ENCODE peak calls at places on chromosomes 7 and 10, in eight cellular contexts. P is lower lobe of right lung; L is esophagus muscularis mucosa; F is left ventricle myocardium inferior; Z is effector memory CD4-positive, alpha-beta T cell; M is OCI-LY7; O is right lobe of liver; E is mesendoderm. Y is an unnamed sample.

GRCh38 chr10:6239213-6239991 is 36.7 kb downstream of the PFKFB3 start:
- DNase-seq in F (no peak), M (peak; percentile 9), O (no peak), P (no peak), Z (peak; percentile 16), E (peak; percentile 96), L (no peak), Y (no peak)

GRCh38 chr7:141700848-141701371 is 1.1 kb downstream of the DENND11 start:
- DNase-seq in M (peak; percentile 3), E (peak; percentile 63), L (no peak), O (no peak), P (no peak), Z (no peak), F (no peak), Y (no peak)

GRCh38 chr7:131074043-131074442 is 253.6 kb upstream of the MKLN1 start:
- DNase-seq in O (no peak), M (no peak), E (no peak), P (no peak), L (no peak), Z (no peak), F (no peak), Y (no peak)

GRCh38 chr10:128326251-128326650 is 200.0 kb upstream of the MKI67 start:
- DNase-seq in M (no peak), L (peak; percentile 78), P (no peak), E (no peak), O (no peak), F (no peak), Z (no peak), Y (no peak)

GRCh38 chr7:98795741-98796493 is 73.9 kb downstream of the TMEM130 start:
- DNase-seq in Z (no peak), O (no peak), P (no peak), F (no peak), L (no peak), E (no peak), M (no peak), Y (no peak)

GRCh38 chr10:14549496-14549895 is 218.8 kb upstream of the FRMD4A start:
- DNase-seq in F (no peak), Z (no peak), O (no peak), P (no peak), E (no peak), L (peak; percentile 85), M (no peak), Y (no peak)

GRCh38 chr7:93327006-93327633 is 95.0 kb downstream of the VPS50 start:
- DNase-seq in P (no peak), F (no peak), E (no peak), M (no peak), Z (no peak), L (no peak), O (no peak), Y (no peak)

GRCh38 chr10:72274730-72275350 is 1.1 kb downstream of the DDIT4 start:
- DNase-seq in F (peak; percentile 72), O (peak; percentile 81), E (peak; percentile 65), Z (peak; percentile 60), L (no peak), P (peak; percentile 83), M (peak; percentile 73), Y (peak; percentile 87)

GRCh38 chr7:1961776-1962276 is 270.9 kb downstream of the MAD1L1 start:
- DNase-seq in L (no peak), Z (no peak), F (no peak), M (no peak), E (no peak), P (no peak), O (no peak), Y (no peak)

GRCh38 chr10:118369806-118370205 is 27.7 kb upstream of the FAM204A start:
- DNase-seq in O (no peak), F (no peak), E (no peak), Z (no peak), L (no peak), P (peak; percentile 62), M (no peak), Y (peak; percentile 66)

GRCh38 chr10:56522166-56522565 is 161.1 kb upstream of the ZWINT start:
- DNase-seq in O (no peak), M (no peak), P (no peak), L (no peak), E (no peak), Z (no peak), F (no peak), Y (no peak)

GRCh38 chr7:2800923-2801682 is 43.0 kb downstream of the GNA12 start:
- DNase-seq in P (no peak), Z (no peak), E (no peak), L (no peak), M (no peak), F (peak; percentile 61), O (no peak), Y (no peak)

GRCh38 chr10:16724509-16724908 is 92.7 kb downstream of the RSU1 start:
- DNase-seq in Z (no peak), F (no peak), M (no peak), P (no peak), O (no peak), L (no peak), E (no peak), Y (no peak)

GRCh38 chr10:132257271-132257670 is 50.5 kb downstream of the STK32C start:
- DNase-seq in O (no peak), Z (no peak), E (no peak), M (no peak), P (no peak), F (no peak), L (no peak), Y (no peak)

GRCh38 chr7:10648289-10648688 is 325.4 kb upstream of the PHF14 start:
- DNase-seq in O (no peak), E (no peak), Z (no peak), M (no peak), P (no peak), F (no peak), L (no peak), Y (no peak)

GRCh38 chr10:79318369-79318768 is 28.9 kb upstream of the PPIF start:
- DNase-seq in Z (no peak), L (no peak), E (no peak), M (no peak), P (peak; percentile 32), F (no peak), O (no peak), Y (no peak)

GRCh38 chr7:102150266-102150665 is 136.4 kb upstream of the SH2B2 start:
- DNase-seq in L (no peak), F (no peak), Z (no peak), P (no peak), M (no peak), O (no peak), E (no peak), Y (no peak)

GRCh38 chr10:57692255-57692980 is 575.3 kb downstream of the IPMK start:
- DNase-seq in M (no peak), F (no peak), O (no peak), E (peak; percentile 73), Z (no peak), P (no peak), L (no peak), Y (no peak)

GRCh38 chr10:60572511-60573194 is 183.0 kb upstream of the ANK3 start:
- DNase-seq in F (peak; percentile 18), Z (no peak), O (peak; percentile 54), E (peak; percentile 90), P (no peak), L (no peak), M (no peak), Y (no peak)

GRCh38 chr10:72889391-72889831 is 4.1 kb upstream of the OIT3 start:
- DNase-seq in L (no peak), M (no peak), E (no peak), F (no peak), P (no peak), Z (no peak), O (no peak), Y (no peak)

GRCh38 chr10:17092216-17092944 is 37.2 kb downstream of the CUBN start:
- DNase-seq in Z (no peak), O (no peak), F (no peak), P (no peak), L (no peak), M (no peak), E (no peak), Y (no peak)

GRCh38 chr7:151631149-151631967 is 111.7 kb upstream of the RHEB start:
- DNase-seq in E (peak; percentile 55), M (peak; percentile 50), P (no peak), L (no peak), Z (no peak), F (no peak), O (no peak), Y (no peak)

GRCh38 chr7:114432627-114433026 is 18.0 kb downstream of the FOXP2 start:
- DNase-seq in E (no peak), M (no peak), F (no peak), P (no peak), O (no peak), Z (no peak), L (no peak), Y (no peak)

DNA sequence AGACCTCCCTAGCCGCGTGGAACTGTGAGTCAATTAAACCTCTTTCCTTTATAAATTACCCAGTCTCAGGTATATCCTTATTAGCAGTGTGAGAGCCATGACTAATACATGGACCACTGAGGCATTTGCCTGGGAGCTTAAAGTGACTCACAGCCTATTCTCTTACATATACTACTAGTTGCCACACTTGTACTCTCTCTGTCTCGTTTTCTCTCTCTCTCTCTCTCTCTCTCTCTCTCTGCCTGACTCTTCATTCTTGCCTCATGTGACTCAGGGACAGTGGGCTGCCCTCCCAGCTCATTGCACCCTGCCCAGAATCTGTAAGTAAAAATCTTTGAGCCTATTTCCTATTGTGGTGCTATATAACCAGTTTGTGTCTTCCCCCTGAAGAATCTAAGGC is 238.5 kb upstream of the MAGI2 start:
- DNase-seq in O (no peak), L (no peak), M (no peak), E (peak; percentile 2), P (no peak), F (no peak), Z (no peak), Y (no peak)
- H3K27ac ChIP-seq in O (no peak overlapping the region), L (no peak overlapping the region), M (no peak overlapping the region), E (no peak overlapping the region), P (no peak overlapping the region), F (no peak overlapping the region), Z (no peak overlapping the region), Y (no peak overlapping the region)

GRCh38 chr7:108093903-108094302 is 36.3 kb downstream of the LAMB4 start:
- DNase-seq in M (no peak), P (no peak), Z (no peak), L (no peak), F (no peak), O (no peak), E (no peak), Y (no peak)
- H3K4me1 ChIP-seq in M (peaks cover 5% of the 10 kb centered on the region), P (peaks cover 29% of the 10 kb centered on the region), Z (no peaks in the 10 kb centered on the region), L (peaks cover 37% of the 10 kb centered on the region), F (peaks cover 27% of the 10 kb centered on the region), O (peaks cover 26% of the 10 kb centered on the region), E (no peaks in the 10 kb centered on the region), Y (peaks cover 22% of the 10 kb centered on the region)

GRCh38 chr7:28293529-28293835 is 112.9 kb upstream of the JAZF1 start:
- DNase-seq in F (no peak), L (no peak), O (no peak), Z (no peak), E (no peak), P (no peak), M (no peak), Y (no peak)
- H3K27ac ChIP-seq in F (no peak overlapping the region), L (no peak overlapping the region), O (no peak overlapping the region), Z (no peak overlapping the region), E (no peak overlapping the region), P (no peak overlapping the region), M (no peak overlapping the region), Y (no peak overlapping the region)

DNA sequence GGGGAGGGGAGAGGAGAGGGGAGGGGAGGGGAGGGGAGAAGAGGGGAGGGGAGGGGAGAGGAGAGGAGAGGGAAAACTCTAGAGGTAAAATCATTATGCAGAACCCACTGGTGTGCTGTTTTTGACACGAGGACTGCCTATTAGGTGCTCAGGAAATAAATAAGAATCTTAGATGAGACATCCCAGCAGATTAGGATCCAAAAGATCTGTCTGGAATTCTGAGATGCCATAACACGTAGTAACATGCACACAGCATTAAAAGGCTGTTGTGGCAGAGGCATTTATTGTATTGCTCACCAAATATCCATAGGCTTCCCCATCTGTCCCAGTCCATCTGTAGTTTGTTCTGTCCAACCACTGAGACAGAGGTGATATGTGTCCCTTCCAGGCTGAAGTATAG is 40.8 kb upstream of the KMT2E start:
- DNase-seq in F (no peak), M (no peak), L (no peak), Z (no peak), E (no peak), P (no peak), O (no peak), Y (no peak)
- H3K4me1 ChIP-seq in F (peaks cover 60% of the 10 kb centered on the region), M (peaks cover 3% of the 10 kb centered on the region), L (peaks cover 89% of the 10 kb centered on the region), Z (no peaks in the 10 kb centered on the region), E (no peaks in the 10 kb centered on the region), P (peaks cover 52% of the 10 kb centered on the region), O (peaks cover 12% of the 10 kb centered on the region), Y (peaks cover 52% of the 10 kb centered on the region)